ENCODE peak calls at places on chromosomes 11 and 22, in four cellular contexts. L, O, R and U are unnamed samples.

GRCh38 chr11:122584670-122585069 is 70.9 kb upstream of the UBASH3B start:
- DNase-seq in R (no peak), O (no peak), L (no peak), U (no peak)

GRCh38 chr11:20093775-20094174 is 66.5 kb downstream of the DBX1 start:
- DNase-seq in R (no peak), L (no peak), O (no peak), U (no peak)

GRCh38 chr11:2526808-2527381 is 82.1 kb downstream of the KCNQ1 start:
- DNase-seq in R (no peak), L (no peak), O (peak), U (no peak)

GRCh38 chr11:121536116-121536515 is 83.3 kb upstream of the SORL1-AS1 start:
- DNase-seq in O (no peak), L (no peak), R (no peak), U (no peak)

GRCh38 chr11:1830500-1831223 is 4.1 kb upstream of the SYT8 start:
- DNase-seq in R (peak), O (no peak), L (no peak), U (no peak)

GRCh38 chr11:100403817-100404216 is 283.3 kb upstream of the ARHGAP42 start:
- DNase-seq in L (no peak), O (no peak), R (no peak), U (no peak)

GRCh38 chr11:5618807-5619206 is 6.0 kb upstream of the TRIM34 start:
- DNase-seq in O (no peak), R (peak), L (no peak), U (no peak)

GRCh38 chr11:93570759-93571413 is 27.7 kb upstream of the SMCO4 start:
- DNase-seq in R (peak), O (no peak), L (no peak), U (peak)

GRCh38 chr11:23263466-23263865 is 403.2 kb upstream of the CCDC179 start:
- DNase-seq in R (no peak), O (no peak), L (no peak), U (no peak)

GRCh38 chr22:36369922-36370781 is 17.6 kb downstream of the MYH9 start:
- DNase-seq in O (peak), L (no peak), R (peak), U (no peak)

GRCh38 chr11:77111946-77112345 is 9.3 kb downstream of the OMP start:
- DNase-seq in R (no peak), O (no peak), L (no peak), U (no peak)

GRCh38 chr11:81658722-81659121 is 1074.9 kb downstream of the FAM181B start:
- DNase-seq in L (no peak), O (peak), R (peak), U (peak)

GRCh38 chr22:19998991-19999820 is 17.4 kb downstream of the ARVCF start:
- DNase-seq in R (no peak), O (peak), L (no peak), U (no peak)

GRCh38 chr11:64537876-64538275 is 53.1 kb upstream of the SLC22A12 start:
- DNase-seq in O (no peak), R (no peak), L (no peak), U (no peak)

GRCh38 chr22:43481528-43482309 is 69.9 kb downstream of the MPPED1 start:
- DNase-seq in R (peak), O (peak), L (no peak), U (no peak)

GRCh38 chr11:64206457-64207246 is at the start of gene FERMT3:
- DNase-seq in R (no peak), O (peak), L (peak), U (no peak)

GRCh38 chr11:115739121-115739520 is 234.9 kb upstream of the CADM1 start:
- DNase-seq in L (no peak), O (no peak), R (no peak), U (no peak)

GRCh38 chr11:112418438-112418837 is 157.8 kb upstream of the PLET1 start:
- DNase-seq in L (no peak), O (no peak), R (no peak), U (no peak)

GRCh38 chr11:4072668-4073285 is 21.8 kb upstream of the RRM1 start:
- DNase-seq in R (peak), O (peak), L (peak), U (peak)

GRCh38 chr11:124669193-124669592 is 4.3 kb downstream of the SIAE start:
- DNase-seq in O (peak), R (peak), L (no peak), U (peak)

GRCh38 chr11:78397398-78397797 is 20.2 kb downstream of the GAB2 start:
- DNase-seq in R (no peak), L (peak), O (no peak), U (no peak)

GRCh38 chr22:25360411-25360810 is 141.0 kb downstream of the CRYBB2 start:
- DNase-seq in O (no peak), L (no peak), R (no peak), U (no peak)

GRCh38 chr11:65794570-65795510 is 8.0 kb downstream of the OVOL1 start:
- DNase-seq in R (peak), L (no peak), O (no peak), U (no peak)

GRCh38 chr11:77201991-77202841 is 74.2 kb downstream of the MYO7A start:
- DNase-seq in R (no peak), L (no peak), O (no peak), U (no peak)

GRCh38 chr22:25067851-25068421 is 115.4 kb downstream of the KIAA1671 start:
- DNase-seq in L (no peak), R (no peak), O (no peak), U (no peak)

GRCh38 chr11:81494431-81494830 is 1239.2 kb downstream of the FAM181B start:
- DNase-seq in L (no peak), O (no peak), R (no peak), U (no peak)

GRCh38 chr11:113994077-113994954 is 19.4 kb downstream of the HTR3A start:
- DNase-seq in O (peak), R (no peak), L (no peak), U (peak)

GRCh38 chr11:97461934-97462333 is 1072.1 kb downstream of the JRKL start:
- DNase-seq in L (no peak), O (no peak), R (no peak), U (no peak)

GRCh38 chr11:19076744-19077589 is 16.4 kb upstream of the MRGPRX2 start:
- DNase-seq in L (no peak), O (peak), R (peak), U (peak)

GRCh38 chr11:115145316-115145715 is 358.9 kb downstream of the CADM1 start:
- DNase-seq in O (no peak), L (no peak), R (no peak), U (no peak)

GRCh38 chr11:97740783-97741151 is 1280.0 kb upstream of the CNTN5 start:
- DNase-seq in L (no peak), O (no peak), R (no peak), U (no peak)

GRCh38 chr11:33187851-33188722 is 26.8 kb upstream of the CSTF3 start:
- DNase-seq in R (no peak), L (no peak), O (no peak), U (no peak)

GRCh38 chr11:125949271-125950177 is 3.7 kb downstream of the VSIG10L2 start:
- DNase-seq in R (no peak), O (no peak), L (no peak), U (no peak)

GRCh38 chr11:125952559-125952958 is 6.7 kb downstream of the VSIG10L2 start:
- DNase-seq in L (no peak), R (no peak), O (no peak), U (no peak)

GRCh38 chr11:125951731-125952130 is 5.9 kb downstream of the VSIG10L2 start:
- DNase-seq in R (no peak), O (no peak), L (no peak), U (no peak)

GRCh38 chr11:125950178-125950490 is 4.3 kb downstream of the VSIG10L2 start:
- DNase-seq in O (no peak), L (no peak), R (no peak), U (no peak)

DNA sequence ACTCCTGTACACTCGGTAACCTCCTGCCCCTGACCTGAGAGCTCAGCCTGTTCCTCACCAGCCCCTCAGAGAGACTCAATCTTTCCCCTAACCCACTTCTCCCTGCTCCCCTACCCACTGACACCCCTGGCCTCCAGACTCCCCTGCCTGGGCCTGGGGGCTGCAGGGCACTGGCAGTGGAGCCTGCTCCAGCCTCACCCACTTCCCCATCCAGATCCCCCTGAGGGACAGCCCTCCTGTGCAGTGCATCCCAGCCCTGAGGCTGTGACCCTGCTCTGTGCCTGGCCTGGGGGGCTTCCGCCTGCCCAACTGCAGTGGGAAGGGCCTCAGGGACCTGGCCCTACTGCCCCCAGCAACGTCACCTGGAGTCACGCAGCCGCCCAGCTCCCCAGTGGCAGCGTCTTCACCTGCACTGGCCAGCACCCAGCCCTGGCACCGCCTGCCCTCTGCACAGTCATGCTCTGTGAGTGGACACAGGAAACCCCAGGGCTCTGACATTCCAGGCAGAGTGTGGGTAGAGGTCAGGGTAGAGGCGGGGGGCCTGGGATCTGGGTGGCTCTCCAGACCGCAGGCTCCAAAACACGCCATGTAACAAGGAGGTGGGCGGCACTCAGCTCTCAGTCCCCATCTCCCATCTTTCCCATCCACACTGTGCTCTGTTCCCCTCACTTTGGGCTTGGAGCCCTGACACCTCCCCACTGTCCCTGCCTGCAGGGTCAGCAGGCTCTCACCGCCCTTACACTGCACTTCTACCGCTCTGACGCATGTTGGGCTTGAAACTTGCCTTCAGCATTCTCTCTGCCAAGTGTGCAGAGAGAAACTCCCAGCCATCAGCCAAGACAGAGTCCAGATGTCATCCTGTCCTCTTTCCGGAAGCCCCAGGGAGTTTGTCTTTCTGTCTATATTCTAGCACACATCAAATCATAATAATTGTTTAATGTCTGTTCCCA is 5.1 kb downstream of the VSIG10L2 start:
- DNase-seq in L (no peak), O (no peak), R (no peak), U (no peak)
- TF ChIP-seq TARDBP in L (no peak), O (no peak), R (no peak), U (no peak)

GRCh38 chr11:66888282-66888681 is 31.4 kb downstream of the LRFN4 start:
- DNase-seq in O (no peak), L (no peak), R (no peak), U (no peak)

GRCh38 chr11:66889974-66890373 is 33.1 kb downstream of the LRFN4 start:
- DNase-seq in R (peak), O (no peak), L (no peak), U (no peak)

GRCh38 chr11:66887531-66887930 is 30.7 kb downstream of the LRFN4 start:
- DNase-seq in R (no peak), L (no peak), O (no peak), U (no peak)

GRCh38 chr11:66891849-66892660 is 35.2 kb downstream of the LRFN4 start:
- DNase-seq in R (peak), L (peak), O (peak), U (peak)

GRCh38 chr11:66892926-66893325 is 36.1 kb downstream of the LRFN4 start:
- DNase-seq in R (no peak), L (no peak), O (no peak), U (no peak)
- TF ChIP-seq TARDBP in R (no peak), L (no peak), O (no peak), U (no peak)

GRCh38 chr22:49773531-49773930 is 54.1 kb downstream of the BRD1 start:
- DNase-seq in O (no peak), L (no peak), R (no peak), U (no peak)

GRCh38 chr22:49771266-49772065 is 56.2 kb downstream of the BRD1 start:
- DNase-seq in L (no peak), O (no peak), R (no peak), U (no peak)

GRCh38 chr22:49774499-49775151 is 53.0 kb downstream of the BRD1 start:
- DNase-seq in R (no peak), L (no peak), O (no peak), U (no peak)

GRCh38 chr22:49774046-49774445 is 53.6 kb downstream of the BRD1 start:
- DNase-seq in R (no peak), L (no peak), O (no peak), U (no peak)

GRCh38 chr22:49772692-49773091 is 55.0 kb downstream of the BRD1 start:
- DNase-seq in R (no peak), L (no peak), O (peak), U (no peak)
- TF ChIP-seq TARDBP in R (no peak), L (no peak), O (no peak), U (no peak)

DNA sequence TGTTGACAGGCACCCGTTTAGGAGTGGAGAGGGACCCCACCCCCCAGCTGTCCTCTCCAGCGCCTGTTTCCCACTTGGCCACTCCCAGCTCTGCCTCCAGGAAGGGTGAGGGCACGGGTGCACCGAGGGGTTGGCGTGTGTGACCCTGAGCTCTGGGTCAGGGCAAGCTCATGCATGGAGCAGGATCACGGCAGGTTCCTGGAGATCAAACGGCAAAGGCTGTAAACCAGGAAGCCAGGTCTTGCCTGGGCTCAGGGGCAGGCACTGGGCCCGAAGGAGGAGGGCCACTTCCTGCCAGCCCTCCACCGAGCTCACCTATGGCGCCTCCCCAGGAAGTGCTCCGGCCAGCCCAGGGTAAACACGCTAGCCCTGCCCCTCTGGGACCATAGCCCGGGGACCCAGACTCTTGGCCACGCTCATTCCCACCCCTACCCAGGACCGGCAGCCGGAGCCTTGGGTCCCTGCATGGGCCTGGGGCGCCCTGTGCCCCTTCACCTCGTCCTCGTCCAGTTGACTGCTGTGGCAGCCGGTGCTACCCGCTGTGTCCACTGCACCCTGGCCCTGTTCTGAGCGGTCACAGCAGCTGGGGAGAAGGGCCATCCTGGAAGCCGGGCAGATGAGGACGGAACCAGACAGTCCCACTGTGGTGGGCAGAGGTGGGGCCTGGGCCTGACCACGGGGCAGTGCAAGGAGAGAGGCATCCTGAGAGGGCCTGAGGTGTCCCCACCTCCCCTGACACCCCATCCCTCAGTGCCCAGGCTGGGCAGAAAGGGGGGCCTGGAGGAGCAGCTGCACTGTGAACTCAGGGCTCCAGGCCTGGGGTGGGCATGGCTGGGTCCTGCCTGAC is 1.0 kb upstream of the EPS8L2 start:
- DNase-seq in R (peak), O (no peak), L (no peak), U (no peak)
- TF ChIP-seq TARDBP in R (peak), O (no peak), L (no peak), U (no peak)

GRCh38 chr11:117822031-117822521 is 2.5 kb downstream of the FXYD2 start:
- DNase-seq in L (no peak), R (no peak), O (peak), U (peak)

GRCh38 chr11:117821431-117821830 is 3.1 kb downstream of the FXYD2 start:
- DNase-seq in O (no peak), R (no peak), L (no peak), U (no peak)

GRCh38 chr11:117823294-117823940 is 1.1 kb downstream of the FXYD2 start:
- DNase-seq in R (no peak), L (no peak), O (no peak), U (no peak)

GRCh38 chr11:117823941-117824420 is 563 bp downstream of the FXYD2 start:
- DNase-seq in O (no peak), L (no peak), R (no peak), U (no peak)

DNA sequence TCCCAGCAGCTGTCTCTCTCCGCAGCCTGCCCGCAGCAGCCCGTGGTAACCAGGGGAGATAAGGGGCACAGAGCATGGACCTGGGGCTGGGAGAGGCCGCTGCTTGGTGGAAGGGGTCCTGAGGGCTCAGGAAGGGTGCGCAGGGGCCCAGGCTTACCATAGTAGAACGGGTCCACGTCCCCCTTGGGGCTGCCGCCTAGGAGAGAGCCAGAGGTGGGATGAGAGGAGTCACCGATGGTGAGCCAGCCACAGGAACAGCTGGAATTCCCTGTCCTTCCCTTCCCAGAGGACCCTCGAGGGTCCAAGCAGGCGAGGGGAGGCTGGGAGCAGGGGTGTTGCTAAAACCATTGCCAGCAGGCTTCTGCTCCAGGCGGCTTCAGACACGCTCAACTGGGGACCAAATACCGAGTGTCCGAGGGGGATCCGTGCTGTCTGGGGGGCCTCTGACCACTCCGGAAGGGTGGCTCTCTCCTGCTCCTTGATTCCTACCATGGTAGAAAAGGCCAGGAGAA is 2.0 kb downstream of the FXYD2 start:
- DNase-seq in R (no peak), L (no peak), O (no peak), U (no peak)
- TF ChIP-seq TARDBP in R (no peak), L (no peak), O (no peak), U (no peak)